ENCODE peak calls at places on chromosomes 16 and 17, in eight cellular contexts. O is IMR-90; D is H9; K is cardiac muscle cell; T is CD8-positive, alpha-beta memory T cell; G is upper lobe of right lung; H is adrenal gland; I is osteoblast. N is an unnamed sample.

GRCh38 chr17:51873302-51873701 is 285.2 kb downstream of the CA10 start:
- DNase-seq in T (no peak), I (peak; percentile 14), D (no peak), O (no peak), K (no peak), H (no peak), G (no peak), N (no peak)

GRCh38 chr16:30185141-30185682 is 1.8 kb downstream of the CORO1A start:
- DNase-seq in I (peak; percentile 59), O (no peak), K (no peak), T (no peak), G (peak; percentile 67), D (no peak), H (no peak), N (no peak)

GRCh38 chr16:88737298-88738166 is 31.2 kb downstream of the CTU2 start:
- DNase-seq in I (peak; percentile 99), O (peak; percentile 70), H (peak; percentile 67), K (peak; percentile 80), D (peak; percentile 77), G (peak; percentile 92), T (peak; percentile 86), N (peak; percentile 81)

GRCh38 chr17:79984045-79984840 is 51.4 kb downstream of the TBC1D16 start:
- DNase-seq in D (no peak), H (no peak), K (no peak), T (no peak), G (peak; percentile 20), I (no peak), O (no peak), N (no peak)

GRCh38 chr17:32903774-32904673 is 23.9 kb upstream of the TMEM98 start:
- DNase-seq in H (no peak), G (no peak), K (no peak), T (no peak), I (no peak), D (no peak), O (no peak), N (no peak)

GRCh38 chr16:71467810-71468209 is 5.8 kb upstream of the ZNF23 start:
- DNase-seq in D (peak; percentile 69), O (peak; percentile 28), G (no peak), T (peak; percentile 49), I (peak; percentile 77), K (peak; percentile 81), H (peak; percentile 27), N (peak; percentile 31)

GRCh38 chr17:76529224-76529642 is 8.3 kb downstream of the CYGB start:
- DNase-seq in D (no peak), O (peak; percentile 88), H (peak; percentile 33), I (peak; percentile 97), G (peak; percentile 86), K (no peak), T (no peak), N (no peak)

GRCh38 chr17:57649731-57650484 is 95.2 kb downstream of the CCDC182 start:
- DNase-seq in K (no peak), O (peak; percentile 66), T (no peak), I (peak; percentile 81), H (no peak), D (peak; percentile 82), G (no peak), N (no peak)

GRCh38 chr17:31550389-31551056 is 159.0 kb downstream of the RAB11FIP4 start:
- DNase-seq in H (peak; percentile 43), K (no peak), G (no peak), T (no peak), I (no peak), D (no peak), O (peak; percentile 24), N (no peak)

GRCh38 chr17:2735896-2736295 is 13.6 kb downstream of the CCDC92B start:
- DNase-seq in T (no peak), I (peak; percentile 87), H (no peak), K (no peak), O (no peak), D (no peak), G (no peak), N (no peak)

GRCh38 chr16:79764415-79765149 is 164.0 kb upstream of the MAF start:
- DNase-seq in H (no peak), K (no peak), O (no peak), D (no peak), G (no peak), T (no peak), I (no peak), N (no peak)
- H3K9me3 ChIP-seq in H (no peaks in the 10 kb centered on the region), K (no peaks in the 10 kb centered on the region), O (peaks cover 3% of the 10 kb centered on the region), D (no peaks in the 10 kb centered on the region), G (no peaks in the 10 kb centered on the region), T (no peaks in the 10 kb centered on the region), I (no peaks in the 10 kb centered on the region), N (no peaks in the 10 kb centered on the region)

GRCh38 chr17:22461460-22462145 is 769.3 kb downstream of the KCNJ18 start:
- DNase-seq in O (no peak), D (no peak), T (no peak), H (no peak), K (no peak), I (no peak), G (no peak), N (no peak)
- H3K9me3 ChIP-seq in O (peaks cover 25% of the 10 kb centered on the region), D (peaks cover 90% of the 10 kb centered on the region), T (no peaks in the 10 kb centered on the region), H (no peaks in the 10 kb centered on the region), K (no peaks in the 10 kb centered on the region), I (no peaks in the 10 kb centered on the region), G (no peaks in the 10 kb centered on the region), N (no peaks in the 10 kb centered on the region)

DNA sequence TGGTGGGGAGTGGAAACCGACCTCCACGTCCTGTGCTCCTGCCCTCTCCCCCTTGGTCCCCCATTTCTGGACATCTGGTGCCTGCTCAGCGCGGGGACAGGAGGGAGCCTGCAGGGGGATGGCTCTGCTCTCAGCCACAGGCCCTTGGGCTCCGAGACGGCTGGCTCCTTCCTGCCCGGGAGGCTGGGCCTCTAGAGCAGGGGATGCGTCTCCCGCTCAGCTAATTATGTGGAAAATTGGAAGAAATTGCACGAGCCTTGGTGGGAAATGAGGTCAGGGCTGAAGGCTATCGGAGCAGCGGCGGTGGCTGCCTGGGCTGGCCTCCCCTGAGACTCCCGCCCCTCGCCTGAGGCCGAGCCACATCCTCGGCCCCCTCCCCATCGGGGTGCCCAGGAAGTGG is 154.6 kb upstream of the CIBAR2 start:
- DNase-seq in I (no peak), T (no peak), D (no peak), O (no peak), G (no peak), H (no peak), K (no peak), N (no peak)
- H3K9me3 ChIP-seq in I (no peaks in the 10 kb centered on the region), T (no peaks in the 10 kb centered on the region), D (no peaks in the 10 kb centered on the region), O (no peaks in the 10 kb centered on the region), G (no peaks in the 10 kb centered on the region), H (no peaks in the 10 kb centered on the region), K (no peaks in the 10 kb centered on the region), N (no peaks in the 10 kb centered on the region)

DNA sequence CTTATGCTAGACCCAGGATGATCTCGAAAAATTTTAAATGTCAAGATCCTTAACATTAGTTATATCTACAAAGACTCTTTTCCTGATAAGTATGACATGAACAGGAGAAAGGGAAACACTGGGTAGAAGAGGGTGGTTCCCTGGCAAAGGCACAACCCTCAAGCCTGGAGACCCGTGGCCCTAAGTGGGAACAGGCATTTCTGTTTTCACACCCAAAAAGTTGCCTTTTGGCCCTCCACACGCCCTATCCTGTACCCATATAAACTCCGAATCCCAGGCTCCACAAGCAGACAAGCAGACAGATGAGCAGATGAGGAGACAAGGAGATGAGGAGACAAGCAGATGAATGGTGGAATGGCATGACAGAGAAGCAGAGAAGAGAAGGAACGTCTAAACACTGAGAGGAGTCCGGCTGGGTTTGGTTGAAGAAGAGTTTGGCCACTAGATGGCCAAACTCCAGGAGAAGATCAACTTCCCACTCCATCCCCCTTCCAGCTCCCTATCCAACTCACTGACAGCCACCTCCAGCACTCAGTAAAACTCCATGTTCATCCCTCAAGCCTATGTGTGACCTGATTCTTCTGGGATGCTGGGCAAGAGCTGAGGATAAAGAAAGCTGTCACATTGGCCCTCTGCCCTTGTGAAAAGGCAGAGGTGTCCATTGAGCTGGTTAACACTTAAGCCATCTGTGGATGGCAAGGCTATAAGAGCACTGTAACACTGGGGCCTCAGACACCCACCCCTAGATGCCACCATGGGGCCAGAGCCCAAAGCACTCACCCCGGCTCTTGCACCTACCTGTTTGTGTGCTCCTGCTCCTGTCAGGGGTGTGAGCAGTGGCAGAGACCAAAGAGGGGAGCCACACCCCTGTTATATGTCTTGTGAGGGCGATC is 139.6 kb upstream of the FAM20A start:
- DNase-seq in H (no peak), T (no peak), G (no peak), O (no peak), D (no peak), K (no peak), I (no peak), N (no peak)
- H3K9me3 ChIP-seq in H (no peaks in the 10 kb centered on the region), T (no peaks in the 10 kb centered on the region), G (no peaks in the 10 kb centered on the region), O (peaks cover 9% of the 10 kb centered on the region), D (peaks cover 4% of the 10 kb centered on the region), K (no peaks in the 10 kb centered on the region), I (peaks cover 2% of the 10 kb centered on the region), N (no peaks in the 10 kb centered on the region)

GRCh38 chr17:82748756-82749155 is 3.1 kb upstream of the TBCD start:
- DNase-seq in G (no peak), D (no peak), T (no peak), H (no peak), K (no peak), O (no peak), I (no peak), N (no peak)
- H3K9me3 ChIP-seq in G (no peaks in the 10 kb centered on the region), D (no peaks in the 10 kb centered on the region), T (no peaks in the 10 kb centered on the region), H (no peaks in the 10 kb centered on the region), K (no peaks in the 10 kb centered on the region), O (no peaks in the 10 kb centered on the region), I (no peaks in the 10 kb centered on the region), N (no peaks in the 10 kb centered on the region)